ENCODE peak calls at places on chromosome 20, in four cellular contexts. U is GM12878, R is GM12891, J is K562. O is an unnamed sample.

GRCh38 chr20:57660510-57661199 is 40.4 kb upstream of the ZBP1 start:
- DNase-seq in U (no peak), R (no peak), J (no peak), O (no peak)

GRCh38 chr20:50395258-50395729 is 114.9 kb upstream of the PTPN1 start:
- DNase-seq in U (no peak), R (no peak), J (no peak), O (no peak)

GRCh38 chr20:37734228-37734980 is 40.6 kb downstream of the CTNNBL1 start:
- DNase-seq in U (no peak), R (no peak), J (no peak), O (no peak)

GRCh38 chr20:57622579-57623381 is 2.6 kb upstream of the ZBP1 start:
- DNase-seq in U (no peak), R (no peak), J (peak), O (peak)

GRCh38 chr20:58406422-58407001 is 17.5 kb downstream of the VAPB start:
- DNase-seq in U (no peak), R (no peak), J (no peak), O (no peak)

GRCh38 chr20:41058007-41058673 is 29.5 kb downstream of the TOP1 start:
- DNase-seq in U (no peak), R (no peak), J (no peak), O (no peak)

GRCh38 chr20:50066161-50066834 is 46.7 kb downstream of the UBE2V1 start:
- DNase-seq in U (no peak), R (no peak), J (no peak), O (no peak)

GRCh38 chr20:33812673-33813462 is 1.7 kb downstream of the CHMP4B start:
- DNase-seq in U (no peak), R (no peak), J (peak), O (peak)

GRCh38 chr20:37649017-37649416 is 44.8 kb upstream of the CTNNBL1 start:
- DNase-seq in U (no peak), R (no peak), J (no peak), O (no peak)

GRCh38 chr20:62543470-62544302 is 67.9 kb upstream of the GATA5 start:
- DNase-seq in U (no peak), R (no peak), J (no peak), O (no peak)

GRCh38 chr20:19560876-19561480 is 197.1 kb upstream of the RIN2 start:
- DNase-seq in U (no peak), R (no peak), J (no peak), O (no peak)

GRCh38 chr20:62744761-62745160 is 36.1 kb downstream of the NTSR1 start:
- DNase-seq in U (no peak), R (no peak), J (no peak), O (no peak)

GRCh38 chr20:3916347-3916746 is 27.2 kb downstream of the PANK2 start:
- DNase-seq in U (no peak), R (no peak), J (peak), O (no peak)

GRCh38 chr20:10093087-10093591 is 58.4 kb downstream of the ANKEF1 start:
- DNase-seq in U (no peak), R (no peak), J (no peak), O (no peak)

GRCh38 chr20:8215516-8215915 is 83.5 kb downstream of the PLCB1 start:
- DNase-seq in U (no peak), R (no peak), J (no peak), O (no peak)

GRCh38 chr20:55583036-55583435 is 422.3 kb downstream of the CBLN4 start:
- DNase-seq in U (no peak), R (no peak), J (no peak), O (no peak)

GRCh38 chr20:63011798-63012197 is 5.0 kb upstream of the BHLHE23 start:
- DNase-seq in U (peak), R (no peak), J (no peak), O (no peak)

GRCh38 chr20:19094959-19095541 is 117.4 kb upstream of the SLC24A3 start:
- DNase-seq in U (no peak), R (no peak), J (no peak), O (no peak)

GRCh38 chr20:52064936-52065335 is 126.6 kb downstream of the ZFP64 start:
- DNase-seq in U (no peak), R (no peak), J (no peak), O (no peak)

GRCh38 chr20:43761396-43762340 is 34.9 kb upstream of the GTSF1L start:
- DNase-seq in U (no peak), R (no peak), J (no peak), O (no peak)

GRCh38 chr20:7038029-7038428 is 270.5 kb downstream of the BMP2 start:
- DNase-seq in U (no peak), R (no peak), J (no peak), O (no peak)

GRCh38 chr20:44496976-44497375 is 21.3 kb downstream of the TTPAL start:
- DNase-seq in U (no peak), R (no peak), J (no peak), O (no peak)

DNA sequence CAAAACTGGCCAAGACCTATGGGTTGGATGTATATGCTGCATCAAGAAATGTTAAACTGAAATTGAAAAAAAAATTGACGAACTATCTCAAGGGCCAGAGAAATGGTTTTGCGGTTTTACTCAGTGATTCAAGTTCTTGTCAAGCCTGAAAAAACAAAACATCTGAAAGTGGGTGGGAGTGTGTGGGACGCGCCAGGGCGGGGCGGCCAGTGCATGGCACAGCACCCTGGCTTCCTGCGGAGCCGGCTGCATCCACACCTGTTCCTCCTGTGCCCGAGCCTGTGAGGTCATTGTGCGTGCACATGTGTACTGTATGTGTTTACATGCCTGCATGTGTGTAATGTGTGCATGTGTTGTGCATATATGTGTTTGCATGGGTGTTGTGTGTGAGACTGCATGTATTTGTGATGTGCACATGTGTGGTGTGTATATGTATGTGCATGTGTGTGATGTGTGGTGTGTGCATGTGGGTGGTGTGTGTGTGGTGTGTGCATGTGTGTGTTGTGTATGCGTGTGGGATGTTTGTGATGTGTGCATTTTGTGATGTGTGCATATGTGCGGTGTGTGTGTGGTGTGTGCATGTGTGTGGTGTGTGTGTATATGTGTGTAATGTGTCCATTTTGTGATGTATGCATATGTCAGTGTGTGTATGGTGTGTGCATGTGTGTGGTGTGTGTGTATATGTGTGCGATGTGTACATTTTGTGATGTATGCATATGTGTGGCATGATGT is 59.8 kb downstream of the CDH4 start:
- DNase-seq in U (no peak), R (no peak), J (peak), O (no peak)
- TF ChIP-seq SPI1 in U (no peak), R (no peak), J (no peak), O (no peak)

DNA sequence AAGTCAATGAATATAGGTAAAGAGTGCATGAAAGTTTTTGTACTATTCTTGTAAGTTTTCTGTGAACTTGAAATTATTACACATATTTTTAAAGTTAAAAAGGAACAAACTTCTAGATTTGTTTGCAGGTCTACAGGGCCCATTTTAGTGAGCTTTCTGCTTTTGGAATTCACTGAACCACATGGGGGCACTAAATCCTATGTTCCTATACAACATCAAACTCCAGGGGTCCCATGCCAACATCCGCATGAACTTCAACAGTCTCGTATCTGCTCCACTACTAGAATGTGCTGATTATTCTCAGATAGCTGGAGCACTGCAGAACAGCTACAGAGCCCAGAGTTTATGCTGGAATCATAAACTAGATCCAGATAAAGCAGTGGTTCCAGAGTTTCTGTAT is 347.9 kb upstream of the SPTLC3 start:
- DNase-seq in U (no peak), R (no peak), J (no peak), O (no peak)
- TF ChIP-seq SPI1 in U (no peak), R (no peak), J (no peak), O (no peak)

GRCh38 chr20:24235740-24236139 is 233.7 kb upstream of the SYNDIG1 start:
- DNase-seq in U (no peak), R (no peak), J (no peak), O (no peak)
- TF ChIP-seq SPI1 in U (no peak), R (no peak), J (no peak), O (no peak)

GRCh38 chr20:48767269-48767960 is 60.4 kb downstream of the PREX1 start:
- DNase-seq in U (no peak), R (no peak), J (no peak), O (no peak)
- TF ChIP-seq SPI1 in U (no peak), R (no peak), J (no peak), O (no peak)